ENCODE peak calls at places on chromosomes 7 and 10, in five cellular contexts. R is iris pigment epithelial cell; S is A549; A is stimulated activated CD4-positive, alpha-beta T cell treated with anti-CD3 and anti-CD28 coated beads, Interleukin-1b, Interleukin-23, amount 100 ng/mL, for 1 hour; L is NCI-H82. T is an unnamed sample.
A peak's percentile ranks its signal among the peaks of the same experiment; 100 is the strongest.

GRCh38 chr7:99000196-99000903 is 122.0 kb downstream of the TRRAP start:
- DNase-seq in S (no peak), L (no peak), R (no peak), A (no peak), T (no peak)

GRCh38 chr7:100130608-100131453 is 4.1 kb downstream of the MBLAC1 start:
- DNase-seq in R (peak; percentile 39), A (peak; percentile 72), S (peak; percentile 74), L (peak; percentile 89), T (peak; percentile 90)

GRCh38 chr10:131920151-131920550 is 19.3 kb downstream of the PPP2R2D start:
- DNase-seq in R (no peak), S (no peak), A (no peak), L (no peak), T (no peak)

GRCh38 chr7:2029211-2029905 is 203.4 kb downstream of the MAD1L1 start:
- DNase-seq in A (no peak), L (no peak), S (no peak), R (no peak), T (no peak)

GRCh38 chr7:82442492-82443043 is 1.0 kb downstream of the CACNA2D1 start:
- DNase-seq in R (peak; percentile 32), L (peak; percentile 70), S (peak; percentile 21), A (no peak), T (no peak)

GRCh38 chr7:2279873-2280272 is 34.4 kb downstream of the SNX8 start:
- DNase-seq in A (no peak), S (no peak), R (no peak), L (no peak), T (no peak)

GRCh38 chr10:36256905-36257304 is 614.8 kb upstream of the FZD8 start:
- DNase-seq in S (no peak), L (no peak), R (peak; percentile 84), A (no peak), T (no peak)

GRCh38 chr7:151008511-151009323 is 15.6 kb downstream of the ATG9B start:
- DNase-seq in S (peak; percentile 41), L (no peak), R (no peak), A (peak; percentile 79), T (peak; percentile 68)

GRCh38 chr10:110751845-110752244 is 107.7 kb downstream of the RBM20 start:
- DNase-seq in S (no peak), L (no peak), A (no peak), R (no peak), T (no peak)

GRCh38 chr10:4704034-4704545 is 121.9 kb upstream of the AKR1E2 start:
- DNase-seq in A (no peak), R (peak; percentile 97), L (no peak), S (peak; percentile 18), T (peak; percentile 17)

GRCh38 chr7:111401516-111401915 is 160.8 kb downstream of the IMMP2L start:
- DNase-seq in L (no peak), R (peak; percentile 25), A (no peak), S (no peak), T (no peak)

GRCh38 chr7:50394315-50394714 is 55.8 kb downstream of the FIGNL1 start:
- DNase-seq in A (no peak), S (no peak), R (no peak), L (no peak), T (no peak)

GRCh38 chr10:69572159-69573055 is 815 bp downstream of the NEUROG3 start:
- DNase-seq in R (peak; percentile 15), S (no peak), A (no peak), L (no peak), T (no peak)

GRCh38 chr7:20399516-20399915 is 68.8 kb downstream of the ITGB8 start:
- DNase-seq in S (no peak), L (no peak), R (no peak), A (no peak), T (no peak)

GRCh38 chr7:32108651-32109050 is 38.4 kb upstream of the PDE1C start:
- DNase-seq in R (no peak), A (no peak), L (no peak), S (no peak), T (no peak)

T was measured in transverse colon.